ENCODE peak calls at places on chromosomes 6 and 20, in four cellular contexts. K is HepG2, X is H1, L is GM12878. F is an unnamed sample.

GRCh38 chr6:26022166-26022510 is 59.5 kb downstream of the TRIM38 start:
- DNase-seq in K (no peak), X (no peak), L (peak), F (no peak)

GRCh38 chr6:79373880-79374279 is 139.4 kb upstream of the HMGN3 start:
- DNase-seq in K (no peak), X (no peak), L (no peak), F (no peak)

GRCh38 chr6:136499370-136499769 is 50.9 kb downstream of the MAP7 start:
- DNase-seq in K (no peak), X (no peak), L (no peak), F (no peak)

GRCh38 chr6:54086439-54086838 is 24.8 kb upstream of the MLIP start:
- DNase-seq in K (no peak), X (no peak), L (no peak), F (no peak)

GRCh38 chr20:44217342-44218092 is 6.9 kb upstream of the OSER1 start:
- DNase-seq in K (peak), X (peak), L (no peak), F (peak)

GRCh38 chr6:22804620-22805271 is 235.4 kb downstream of the HDGFL1 start:
- DNase-seq in K (no peak), X (no peak), L (no peak), F (no peak)

GRCh38 chr6:17705428-17705777 is 1.3 kb downstream of the NUP153 start:
- DNase-seq in K (peak), X (no peak), L (no peak), F (no peak)

GRCh38 chr20:4728121-4728520 is 6.4 kb downstream of the PRND start:
- DNase-seq in K (no peak), X (no peak), L (no peak), F (no peak)

GRCh38 chr6:170186909-170187668 is 103.8 kb downstream of the DLL1 start:
- DNase-seq in K (no peak), X (peak), L (no peak), F (no peak)

GRCh38 chr6:16519265-16520242 is 241.7 kb downstream of the ATXN1 start:
- DNase-seq in K (peak), X (no peak), L (no peak), F (no peak)

GRCh38 chr6:152948150-152948768 is 34.6 kb downstream of the FBXO5 start:
- DNase-seq in K (peak), X (no peak), L (no peak), F (no peak)

GRCh38 chr6:131979515-131980337 is 28.6 kb upstream of the CCN2 start:
- DNase-seq in K (no peak), X (no peak), L (no peak), F (no peak)

GRCh38 chr20:728022-728944 is 40.0 kb downstream of the SLC52A3 start:
- DNase-seq in K (peak), X (peak), L (no peak), F (peak)

GRCh38 chr20:41532935-41533334 is 85.2 kb downstream of the CHD6 start:
- DNase-seq in K (no peak), X (no peak), L (no peak), F (no peak)

GRCh38 chr20:3922223-3922982 is 33.2 kb downstream of the PANK2 start:
- DNase-seq in K (no peak), X (no peak), L (no peak), F (no peak)

GRCh38 chr20:5674176-5674660 is 76.0 kb upstream of the SHLD1 start:
- DNase-seq in K (peak), X (no peak), L (peak), F (no peak)

GRCh38 chr20:54629632-54630031 is 154.2 kb downstream of the DOK5 start:
- DNase-seq in K (no peak), X (no peak), L (no peak), F (no peak)

DNA sequence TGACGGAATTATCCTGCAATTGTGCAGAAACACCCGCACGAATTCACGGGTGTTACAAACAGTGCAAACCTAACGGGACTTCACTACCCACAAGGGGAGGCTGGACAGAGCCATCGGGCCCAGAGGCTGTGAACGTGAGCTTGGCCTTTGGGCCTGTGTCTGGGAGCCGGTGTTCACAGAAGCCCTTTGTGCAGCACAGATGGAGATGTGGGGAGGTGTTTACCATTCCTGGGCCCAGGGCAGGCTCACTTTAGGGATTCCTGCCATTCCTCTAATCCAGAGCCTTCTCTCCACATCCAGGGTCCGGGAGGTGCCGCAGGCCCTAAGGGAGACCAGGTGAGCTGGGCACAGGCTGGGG is 15.0 kb downstream of the COL9A3 start:
- DNase-seq in K (peak), X (no peak), L (no peak), F (no peak)
- H3K9ac ChIP-seq in K (no peak), X (no peak), L (no peak), F (no peak)

DNA sequence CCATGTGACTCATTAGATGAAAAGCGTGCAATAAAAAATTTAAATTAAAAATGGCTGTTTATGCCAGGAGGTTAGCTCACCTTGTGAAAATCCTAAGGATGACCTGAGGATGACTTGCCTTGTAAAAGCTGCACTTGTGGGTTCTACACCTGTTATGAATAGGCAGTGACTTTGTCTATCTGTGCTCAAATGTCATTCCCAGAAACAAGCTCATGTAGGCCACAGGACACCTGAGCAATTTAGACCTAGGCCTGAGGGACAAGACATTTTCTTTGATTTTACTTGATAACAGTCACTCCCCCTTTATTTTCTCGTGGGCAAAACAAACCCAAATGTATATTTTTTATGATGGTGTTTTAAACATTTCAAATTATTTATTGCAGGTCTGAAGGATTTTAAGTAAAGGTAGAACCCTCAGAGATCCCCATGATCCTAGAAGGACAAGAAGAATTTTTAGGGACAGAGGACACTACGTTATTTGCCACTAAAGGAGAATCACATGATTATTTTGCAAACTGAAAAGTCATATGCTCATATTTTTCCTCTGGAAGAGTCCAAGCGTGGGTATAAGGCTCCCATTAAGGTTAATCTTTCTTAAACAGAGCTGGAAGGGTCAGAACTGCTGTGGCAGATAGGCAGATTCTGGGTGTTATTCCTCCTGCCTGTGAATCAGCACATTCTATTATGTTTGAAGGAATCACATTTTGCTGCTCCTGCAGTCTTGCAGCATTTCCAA is 277.5 kb upstream of the MAN1A1 start:
- DNase-seq in K (no peak), X (no peak), L (no peak), F (no peak)
- TF ChIP-seq SUZ12 in K (no peak), X (no peak), L (no peak), F (no peak)

GRCh38 chr6:31811645-31812044 is 3.4 kb downstream of the HSPA1L start:
- DNase-seq in K (no peak), X (no peak), L (no peak), F (no peak)

GRCh38 chr6:31814677-31815024 is 432 bp downstream of the HSPA1L start:
- DNase-seq in K (peak), X (peak), L (peak), F (peak)

GRCh38 chr6:31815025-31815838 is at the start of the genes HSPA1A and HSPA1L:
- DNase-seq in K (peak), X (peak), L (no peak), F (peak)

GRCh38 chr6:31813463-31813849 is 1.6 kb downstream of the HSPA1L start:
- DNase-seq in K (no peak), X (no peak), L (no peak), F (no peak)
- TF ChIP-seq ZNF274 in K (no peak), X (no peak), L (no peak), F (no peak)

GRCh38 chr6:148816117-148816516 is 69.3 kb downstream of the UST start:
- DNase-seq in K (no peak), X (no peak), L (no peak), F (no peak)

GRCh38 chr6:148819852-148820251 is 73.0 kb downstream of the UST start:
- DNase-seq in K (no peak), X (no peak), L (no peak), F (no peak)

GRCh38 chr6:148817689-148818088 is 70.9 kb downstream of the UST start:
- DNase-seq in K (no peak), X (no peak), L (no peak), F (no peak)

GRCh38 chr6:148822819-148823218 is 76.0 kb downstream of the UST start:
- DNase-seq in K (no peak), X (no peak), L (no peak), F (no peak)

DNA sequence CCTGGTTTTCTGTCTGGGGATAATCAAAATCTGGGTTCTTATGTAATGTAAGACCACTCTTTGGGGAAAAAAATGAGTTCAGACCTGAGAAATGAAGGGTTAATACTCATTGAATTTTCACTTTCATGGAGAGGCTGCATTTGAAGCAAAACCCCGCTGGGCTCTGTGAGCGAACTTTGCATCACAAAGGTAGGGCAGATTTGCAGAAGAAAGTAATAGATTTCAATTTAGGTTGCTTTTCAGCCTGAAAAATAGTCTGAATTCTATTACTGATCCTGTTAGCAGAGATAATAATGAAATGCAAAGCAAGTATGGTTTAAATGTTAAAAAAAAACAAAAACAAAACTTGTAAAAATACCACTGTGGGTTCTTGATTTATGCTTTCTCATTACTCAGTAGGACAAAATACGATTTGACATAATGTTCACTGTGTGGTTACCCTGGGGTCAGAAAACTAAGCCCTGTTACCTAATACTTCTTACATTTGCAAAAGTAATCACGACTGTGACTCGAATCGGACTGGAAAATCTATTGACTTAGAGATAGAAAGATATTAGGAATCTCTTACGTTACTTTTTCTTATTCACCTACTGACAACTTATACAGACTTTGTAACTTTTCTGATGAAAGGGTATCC is 72.2 kb downstream of the UST start:
- DNase-seq in K (no peak), X (no peak), L (no peak), F (peak)
- H3K9ac ChIP-seq in K (no peak), X (no peak), L (no peak), F (no peak)